ENCODE peak calls at places on chromosomes 4 and X, in eight cellular contexts. One of them, this sample, is unnamed.

GRCh38 chrX:74277320-74277719 is 26.7 kb upstream of the ZCCHC13 start:
- DNase-seq in lower lobe of right lung: no peak
- DNase-seq in cardiac fibroblast: no peak
- DNase-seq in IMR-90: no peak
- DNase-seq in neural crest cell: no peak
- DNase-seq in neural progenitor cell: no peak
- DNase-seq in adrenal gland: no peak
- DNase-seq in K562: no peak
- DNase-seq in this sample: no peak

GRCh38 chr4:26863512-26863911 is 2.9 kb downstream of the STIM2 start:
- DNase-seq in lower lobe of right lung: no peak
- DNase-seq in cardiac fibroblast: no peak
- DNase-seq in IMR-90: no peak
- DNase-seq in neural crest cell: no peak
- DNase-seq in neural progenitor cell: no peak
- DNase-seq in adrenal gland: no peak
- DNase-seq in K562: no peak
- DNase-seq in this sample: no peak

GRCh38 chrX:101415180-101416130 is 7.4 kb downstream of the HNRNPH2 start:
- DNase-seq in lower lobe of right lung: no peak
- DNase-seq in cardiac fibroblast: peak
- DNase-seq in IMR-90: peak
- DNase-seq in neural crest cell: peak
- DNase-seq in neural progenitor cell: peak
- DNase-seq in adrenal gland: peak
- DNase-seq in K562: peak
- DNase-seq in this sample: peak

GRCh38 chr4:16858275-16858752 is 40.1 kb downstream of the LDB2 start:
- DNase-seq in lower lobe of right lung: no peak
- DNase-seq in cardiac fibroblast: peak
- DNase-seq in IMR-90: peak
- DNase-seq in neural crest cell: no peak
- DNase-seq in neural progenitor cell: no peak
- DNase-seq in adrenal gland: peak
- DNase-seq in K562: no peak
- DNase-seq in this sample: no peak

GRCh38 chrX:100363926-100364325 is 46.1 kb downstream of the PCDH19 start:
- DNase-seq in lower lobe of right lung: no peak
- DNase-seq in cardiac fibroblast: no peak
- DNase-seq in IMR-90: no peak
- DNase-seq in neural crest cell: peak
- DNase-seq in neural progenitor cell: no peak
- DNase-seq in adrenal gland: no peak
- DNase-seq in K562: no peak
- DNase-seq in this sample: no peak

GRCh38 chr4:153521995-153522799 is 56.0 kb downstream of the TMEM131L start:
- DNase-seq in lower lobe of right lung: no peak
- DNase-seq in cardiac fibroblast: no peak
- DNase-seq in IMR-90: no peak
- DNase-seq in neural crest cell: no peak
- DNase-seq in neural progenitor cell: no peak
- DNase-seq in adrenal gland: no peak
- DNase-seq in K562: no peak
- DNase-seq in this sample: peak

GRCh38 chr4:53928825-53929224 is 135.6 kb downstream of the CHIC2 start:
- DNase-seq in lower lobe of right lung: no peak
- DNase-seq in cardiac fibroblast: peak
- DNase-seq in IMR-90: peak
- DNase-seq in neural crest cell: no peak
- DNase-seq in neural progenitor cell: no peak
- DNase-seq in adrenal gland: no peak
- DNase-seq in K562: no peak
- DNase-seq in this sample: no peak

GRCh38 chr4:168683595-168683994 is 186.7 kb downstream of the PALLD start:
- DNase-seq in lower lobe of right lung: no peak
- DNase-seq in cardiac fibroblast: peak
- DNase-seq in IMR-90: peak
- DNase-seq in neural crest cell: no peak
- DNase-seq in neural progenitor cell: no peak
- DNase-seq in adrenal gland: no peak
- DNase-seq in K562: no peak
- DNase-seq in this sample: no peak

DNA sequence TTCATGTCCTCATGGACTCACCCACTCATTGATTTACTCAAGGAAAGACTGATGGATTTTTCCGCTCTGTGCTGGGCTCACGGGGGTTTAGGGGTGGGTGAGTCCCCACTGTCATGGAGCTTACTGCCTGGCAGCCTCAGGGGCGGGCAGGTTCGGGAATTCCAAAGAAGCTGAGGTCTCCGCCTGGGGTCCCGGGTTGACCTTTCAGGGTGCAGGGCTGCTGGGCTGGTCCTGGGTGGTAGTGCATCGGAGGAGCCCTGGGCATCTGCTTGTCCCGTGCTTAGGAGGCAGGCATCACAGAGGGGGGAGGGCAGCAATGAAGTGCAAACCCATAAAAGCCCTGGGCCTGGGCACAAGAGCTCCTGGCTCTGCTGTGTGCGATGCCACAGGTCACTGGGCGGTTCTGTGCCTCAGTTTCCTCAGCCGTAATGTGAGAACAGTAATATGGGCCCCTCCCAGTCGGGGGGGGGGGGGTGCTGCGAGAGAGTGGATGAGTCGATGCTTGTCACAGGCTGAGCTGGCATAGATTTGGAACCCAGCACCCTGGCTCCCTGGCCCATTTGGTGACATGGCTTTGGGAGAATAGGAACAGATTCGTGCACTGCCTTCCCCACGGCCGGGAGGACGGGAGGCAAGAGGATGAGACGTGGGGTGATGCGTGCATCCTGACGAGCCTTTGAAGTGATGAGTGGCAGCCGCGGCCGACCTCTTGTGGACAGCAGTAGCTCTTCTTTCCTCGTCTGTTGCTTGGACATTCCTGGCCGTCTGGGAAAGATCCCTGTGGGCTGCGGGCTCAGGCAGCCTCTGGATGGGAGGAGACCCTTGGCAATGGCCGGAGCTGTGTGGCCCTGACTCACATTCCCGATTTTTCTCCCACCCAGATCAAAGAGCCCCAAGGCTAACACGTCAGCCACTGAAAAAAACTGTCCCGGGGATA is 42.0 kb downstream of the PSAPL1 start:
- DNase-seq in lower lobe of right lung: peak
- DNase-seq in cardiac fibroblast: peak
- DNase-seq in IMR-90: peak
- DNase-seq in neural crest cell: no peak
- DNase-seq in neural progenitor cell: peak
- DNase-seq in adrenal gland: no peak
- DNase-seq in K562: peak
- DNase-seq in this sample: no peak
- TF ChIP-seq CTCF in lower lobe of right lung: no peak
- TF ChIP-seq CTCF in cardiac fibroblast: no peak
- TF ChIP-seq CTCF in IMR-90: no peak
- TF ChIP-seq CTCF in neural crest cell: no peak
- TF ChIP-seq CTCF in neural progenitor cell: no peak
- TF ChIP-seq CTCF in adrenal gland: no peak
- TF ChIP-seq CTCF in K562: no peak
- TF ChIP-seq CTCF in this sample: no peak

DNA sequence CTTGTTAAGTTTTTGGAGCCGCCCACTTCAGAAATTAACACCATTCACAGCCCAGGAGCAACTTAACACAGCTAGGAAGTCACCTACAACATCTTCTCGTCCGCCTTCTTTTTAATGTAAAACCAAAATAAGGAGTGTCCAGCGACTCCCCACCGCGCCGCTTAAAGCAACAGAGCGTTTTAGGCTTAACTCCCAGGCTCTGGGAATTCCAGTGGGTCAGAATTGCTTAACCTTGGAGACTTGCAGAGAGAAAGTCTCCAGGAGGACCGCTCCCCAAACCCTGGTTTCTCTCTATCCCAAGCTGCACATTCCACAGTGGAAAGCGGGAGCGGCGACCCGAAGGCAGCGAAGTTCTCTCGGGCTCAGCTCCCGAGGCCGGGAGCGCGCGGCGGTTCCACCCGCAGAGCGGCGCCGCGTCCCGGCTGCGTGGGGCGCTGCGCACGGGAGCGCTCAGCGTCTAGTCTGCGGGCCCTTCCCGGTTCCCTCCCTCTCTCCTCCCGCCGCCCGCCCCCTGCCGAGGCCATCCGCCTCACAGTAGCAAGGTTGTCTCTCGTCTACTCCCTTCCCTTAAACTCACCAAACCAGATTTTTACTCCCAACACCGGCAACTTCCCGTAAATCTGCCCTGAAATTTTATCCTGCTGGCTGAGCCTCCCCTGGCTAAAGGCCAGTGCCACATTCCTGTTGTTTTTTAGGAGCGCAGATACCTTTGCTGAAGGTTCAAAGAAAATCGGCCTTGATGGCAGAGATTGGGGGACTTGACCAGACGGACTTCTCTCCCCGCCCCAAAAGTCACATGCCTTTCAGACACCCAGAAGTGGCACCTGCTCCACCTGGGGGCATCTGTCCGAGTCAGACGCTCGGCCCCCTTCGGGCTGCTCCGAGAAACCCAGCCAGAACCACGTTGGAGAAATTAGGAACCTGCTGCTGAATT is at the start of gene RBM47:
- DNase-seq in lower lobe of right lung: peak
- DNase-seq in cardiac fibroblast: peak
- DNase-seq in IMR-90: peak
- DNase-seq in neural crest cell: peak
- DNase-seq in neural progenitor cell: peak
- DNase-seq in adrenal gland: peak
- DNase-seq in K562: peak
- DNase-seq in this sample: peak
- TF ChIP-seq CTCF in lower lobe of right lung: peak
- TF ChIP-seq CTCF in cardiac fibroblast: peak
- TF ChIP-seq CTCF in IMR-90: peak
- TF ChIP-seq CTCF in neural crest cell: peak
- TF ChIP-seq CTCF in neural progenitor cell: peak
- TF ChIP-seq CTCF in adrenal gland: no peak
- TF ChIP-seq CTCF in K562: no peak
- TF ChIP-seq CTCF in this sample: peak

GRCh38 chrX:129731228-129731627 is 7.6 kb upstream of the XPNPEP2 start:
- DNase-seq in lower lobe of right lung: no peak
- DNase-seq in cardiac fibroblast: no peak
- DNase-seq in IMR-90: no peak
- DNase-seq in neural crest cell: no peak
- DNase-seq in neural progenitor cell: no peak
- DNase-seq in adrenal gland: no peak
- DNase-seq in K562: no peak
- DNase-seq in this sample: no peak

GRCh38 chrX:129732857-129733256 is 5.9 kb upstream of the XPNPEP2 start:
- DNase-seq in lower lobe of right lung: no peak
- DNase-seq in cardiac fibroblast: no peak
- DNase-seq in IMR-90: no peak
- DNase-seq in neural crest cell: no peak
- DNase-seq in neural progenitor cell: no peak
- DNase-seq in adrenal gland: no peak
- DNase-seq in K562: no peak
- DNase-seq in this sample: peak

GRCh38 chrX:129737921-129738320 is 858 bp upstream of the XPNPEP2 start:
- DNase-seq in lower lobe of right lung: no peak
- DNase-seq in cardiac fibroblast: peak
- DNase-seq in IMR-90: peak
- DNase-seq in neural crest cell: no peak
- DNase-seq in neural progenitor cell: no peak
- DNase-seq in adrenal gland: no peak
- DNase-seq in K562: no peak
- DNase-seq in this sample: peak

GRCh38 chrX:129736491-129736890 is 2.3 kb upstream of the XPNPEP2 start:
- DNase-seq in lower lobe of right lung: no peak
- DNase-seq in cardiac fibroblast: no peak
- DNase-seq in IMR-90: no peak
- DNase-seq in neural crest cell: no peak
- DNase-seq in neural progenitor cell: no peak
- DNase-seq in adrenal gland: no peak
- DNase-seq in K562: no peak
- DNase-seq in this sample: no peak

DNA sequence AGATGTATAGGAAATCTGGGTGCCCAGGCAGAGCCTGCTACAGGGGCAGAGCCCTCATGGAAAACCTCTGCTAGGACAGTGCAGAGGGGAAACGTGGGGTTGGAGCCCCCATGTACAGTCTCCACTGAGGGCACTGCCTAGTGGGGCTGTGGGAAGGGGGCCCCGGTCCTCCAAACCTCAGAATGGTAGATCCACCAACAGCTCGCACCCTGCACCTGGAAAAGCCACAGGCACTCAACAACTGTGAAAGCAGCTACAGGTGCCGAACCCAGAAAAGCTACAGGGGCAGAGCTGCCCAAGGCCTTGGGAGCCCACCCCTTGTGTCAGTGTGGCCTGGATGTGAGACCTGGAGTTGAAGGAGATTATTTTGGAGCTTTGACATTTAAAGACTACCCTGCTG is 5.4 kb upstream of the XPNPEP2 start:
- DNase-seq in lower lobe of right lung: no peak
- DNase-seq in cardiac fibroblast: no peak
- DNase-seq in IMR-90: no peak
- DNase-seq in neural crest cell: no peak
- DNase-seq in neural progenitor cell: no peak
- DNase-seq in adrenal gland: no peak
- DNase-seq in K562: no peak
- DNase-seq in this sample: no peak
- TF ChIP-seq CTCF in lower lobe of right lung: no peak
- TF ChIP-seq CTCF in cardiac fibroblast: no peak
- TF ChIP-seq CTCF in IMR-90: no peak
- TF ChIP-seq CTCF in neural crest cell: no peak
- TF ChIP-seq CTCF in neural progenitor cell: no peak
- TF ChIP-seq CTCF in adrenal gland: no peak
- TF ChIP-seq CTCF in K562: no peak
- TF ChIP-seq CTCF in this sample: no peak

GRCh38 chrX:151754042-151754419 is 19.5 kb downstream of the CNGA2 start:
- DNase-seq in lower lobe of right lung: no peak
- DNase-seq in cardiac fibroblast: peak
- DNase-seq in IMR-90: peak
- DNase-seq in neural crest cell: no peak
- DNase-seq in neural progenitor cell: no peak
- DNase-seq in adrenal gland: peak
- DNase-seq in K562: no peak
- DNase-seq in this sample: no peak

GRCh38 chrX:151754641-151755215 is 20.2 kb downstream of the CNGA2 start:
- DNase-seq in lower lobe of right lung: no peak
- DNase-seq in cardiac fibroblast: peak
- DNase-seq in IMR-90: no peak
- DNase-seq in neural crest cell: no peak
- DNase-seq in neural progenitor cell: no peak
- DNase-seq in adrenal gland: no peak
- DNase-seq in K562: no peak
- DNase-seq in this sample: no peak

GRCh38 chrX:151750511-151750910 is 16.0 kb downstream of the CNGA2 start:
- DNase-seq in lower lobe of right lung: no peak
- DNase-seq in cardiac fibroblast: no peak
- DNase-seq in IMR-90: no peak
- DNase-seq in neural crest cell: no peak
- DNase-seq in neural progenitor cell: no peak
- DNase-seq in adrenal gland: no peak
- DNase-seq in K562: no peak
- DNase-seq in this sample: no peak

GRCh38 chrX:151752847-151753246 is 18.3 kb downstream of the CNGA2 start:
- DNase-seq in lower lobe of right lung: no peak
- DNase-seq in cardiac fibroblast: no peak
- DNase-seq in IMR-90: no peak
- DNase-seq in neural crest cell: no peak
- DNase-seq in neural progenitor cell: no peak
- DNase-seq in adrenal gland: no peak
- DNase-seq in K562: no peak
- DNase-seq in this sample: no peak

DNA sequence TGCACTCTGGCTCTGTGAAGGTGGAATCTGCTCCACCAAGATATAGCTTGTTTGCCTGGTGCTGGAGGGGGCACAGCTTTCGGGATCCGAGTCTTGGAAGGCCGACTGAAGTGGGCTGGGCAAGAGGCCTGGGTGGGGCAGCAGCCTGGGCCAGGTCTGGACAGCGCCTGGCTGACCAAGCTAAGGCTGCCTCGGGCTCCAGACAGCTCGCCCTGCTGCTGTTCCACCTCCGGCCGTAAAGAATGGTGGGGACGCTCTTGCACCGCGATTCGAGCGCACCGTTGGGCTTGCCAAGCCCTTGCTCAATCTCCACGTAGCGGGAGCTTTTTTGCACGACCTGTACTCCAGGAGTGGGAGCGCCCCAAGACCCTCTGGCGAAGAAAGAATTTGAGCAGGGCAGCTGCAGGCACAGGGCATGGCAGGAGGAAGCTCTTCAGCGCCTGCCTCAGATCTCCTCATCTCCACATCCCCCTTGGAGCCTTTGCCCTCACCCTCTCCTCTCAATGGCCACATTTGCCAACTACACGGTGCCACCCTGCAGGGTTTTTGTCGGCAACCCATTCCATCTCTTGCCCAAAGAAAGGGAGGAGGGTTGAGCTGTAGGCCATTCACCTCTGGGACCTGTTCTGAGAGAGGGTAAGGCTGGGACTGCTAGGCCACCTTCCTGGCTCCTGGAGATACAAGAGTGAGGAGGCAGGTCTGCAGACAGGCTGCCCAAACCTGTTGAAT is 18.9 kb downstream of the CNGA2 start:
- DNase-seq in lower lobe of right lung: peak
- DNase-seq in cardiac fibroblast: peak
- DNase-seq in IMR-90: peak
- DNase-seq in neural crest cell: peak
- DNase-seq in neural progenitor cell: peak
- DNase-seq in adrenal gland: peak
- DNase-seq in K562: peak
- DNase-seq in this sample: peak
- TF ChIP-seq CTCF in lower lobe of right lung: peak
- TF ChIP-seq CTCF in cardiac fibroblast: peak
- TF ChIP-seq CTCF in IMR-90: peak
- TF ChIP-seq CTCF in neural crest cell: peak
- TF ChIP-seq CTCF in neural progenitor cell: peak
- TF ChIP-seq CTCF in adrenal gland: peak
- TF ChIP-seq CTCF in K562: peak
- TF ChIP-seq CTCF in this sample: peak